ENCODE peak calls at places on chromosomes 16 and 17, in nine cellular contexts. L is AG20443; B is NAMALWA; Y is Caco-2; I is NCI-H146; P is cerebellar nuclear complex; U is activated CD4-positive, alpha-beta T cell treated with anti-CD3 and anti-CD28 coated beads, Interleukin-2, amount 50 U/mL, for 1 hour; F is stimulated activated CD8-positive, alpha-beta memory T cell treated with anti-CD3 and anti-CD28 coated beads, Interleukin-4, amount 100 ng/mL, for 24 hours; G is pons. C is an unnamed sample.

GRCh38 chr17:79878346-79878745 is 39.1 kb upstream of the CBX4 start:
- DNase-seq in L (no peak), B (no peak), Y (no peak), I (no peak), P (no peak), U (no peak), F (no peak), G (no peak), C (no peak)

GRCh38 chr16:24993722-24994686 is 21.2 kb downstream of the ARHGAP17 start:
- DNase-seq in L (peak), B (no peak), Y (no peak), I (no peak), P (no peak), U (no peak), F (no peak), G (no peak), C (no peak)

GRCh38 chr17:57959929-57960328 is 4.7 kb upstream of the CUEDC1 start:
- DNase-seq in L (no peak), B (no peak), Y (no peak), I (no peak), P (no peak), U (no peak), F (no peak), G (no peak), C (no peak)

GRCh38 chr16:57479422-57480126 is 6.7 kb downstream of the DOK4 start:
- DNase-seq in L (peak), B (no peak), Y (peak), I (peak), P (no peak), U (no peak), F (no peak), G (no peak), C (no peak)

GRCh38 chr16:85369741-85370528 is 243.2 kb upstream of the GSE1 start:
- DNase-seq in L (peak), B (peak), Y (peak), I (peak), P (no peak), U (peak), F (peak), G (no peak), C (peak)

GRCh38 chr16:50213939-50214519 is 52.3 kb upstream of the ADCY7 start:
- DNase-seq in L (peak), B (peak), Y (peak), I (peak), P (no peak), U (no peak), F (no peak), G (peak), C (no peak)

GRCh38 chr17:57211543-57211942 is 44.8 kb upstream of the MSI2 start:
- DNase-seq in L (no peak), B (no peak), Y (no peak), I (peak), P (no peak), U (no peak), F (no peak), G (peak), C (no peak)

GRCh38 chr17:21539146-21539545 is 153.2 kb upstream of the KCNJ18 start:
- DNase-seq in L (no peak), B (no peak), Y (no peak), I (no peak), P (no peak), U (no peak), F (no peak), G (no peak), C (no peak)

GRCh38 chr17:27544350-27545131 is 86.4 kb upstream of the LGALS9 start:
- DNase-seq in L (no peak), B (peak), Y (no peak), I (no peak), P (no peak), U (peak), F (peak), G (no peak), C (peak)

GRCh38 chr17:44672479-44673093 is 16.3 kb downstream of the MEIOC start:
- DNase-seq in L (peak), B (peak), Y (no peak), I (no peak), P (no peak), U (no peak), F (no peak), G (no peak), C (no peak)

GRCh38 chr16:49382916-49383315 is 9.3 kb downstream of the C16orf78 start:
- DNase-seq in L (no peak), B (peak), Y (peak), I (no peak), P (no peak), U (no peak), F (no peak), G (no peak), C (no peak)

GRCh38 chr17:38789185-38789584 is 10.2 kb downstream of the PIP4K2B start:
- DNase-seq in L (no peak), B (no peak), Y (no peak), I (no peak), P (no peak), U (no peak), F (no peak), G (no peak), C (no peak)

GRCh38 chr17:63086483-63087185 is 120.6 kb downstream of the TANC2 start:
- DNase-seq in L (no peak), B (no peak), Y (no peak), I (no peak), P (no peak), U (no peak), F (no peak), G (no peak), C (no peak)

GRCh38 chr16:54447606-54448440 is 161.2 kb upstream of the IRX3 start:
- DNase-seq in L (peak), B (no peak), Y (no peak), I (no peak), P (no peak), U (no peak), F (no peak), G (no peak), C (no peak)

GRCh38 chr17:82320956-82321927 is 3.8 kb upstream of the CD7 start:
- DNase-seq in L (peak), B (peak), Y (peak), I (peak), P (no peak), U (peak), F (peak), G (no peak), C (peak)

GRCh38 chr17:43372273-43372911 is 26.4 kb upstream of the ARL4D start:
- DNase-seq in L (no peak), B (peak), Y (no peak), I (no peak), P (no peak), U (no peak), F (no peak), G (no peak), C (peak)

GRCh38 chr17:10127819-10128375 is 70.5 kb downstream of the GAS7 start:
- DNase-seq in L (peak), B (no peak), Y (no peak), I (no peak), P (no peak), U (no peak), F (no peak), G (no peak), C (no peak)

GRCh38 chr17:73976147-73976546 is 227.3 kb upstream of the RPL38 start:
- DNase-seq in L (no peak), B (no peak), Y (no peak), I (no peak), P (no peak), U (no peak), F (no peak), G (no peak), C (no peak)

GRCh38 chr16:59993101-59993500 is 1259.0 kb upstream of the GOT2 start:
- DNase-seq in L (no peak), B (no peak), Y (peak), I (no peak), P (no peak), U (no peak), F (no peak), G (no peak), C (no peak)

GRCh38 chr16:23482778-23483177 is 27.5 kb downstream of the GGA2 start:
- DNase-seq in L (no peak), B (no peak), Y (no peak), I (no peak), P (no peak), U (peak), F (peak), G (no peak), C (no peak)

GRCh38 chr17:1562178-1562643 is 381 bp downstream of the PITPNA start:
- DNase-seq in L (no peak), B (no peak), Y (no peak), I (peak), P (no peak), U (no peak), F (no peak), G (no peak), C (no peak)

GRCh38 chr17:1486802-1487695 is 5.4 kb downstream of the MYO1C start:
- DNase-seq in L (peak), B (peak), Y (no peak), I (peak), P (no peak), U (peak), F (peak), G (no peak), C (peak)

GRCh38 chr16:4344659-4345438 is 6.3 kb downstream of the PAM16 start:
- DNase-seq in L (no peak), B (no peak), Y (no peak), I (peak), P (no peak), U (no peak), F (no peak), G (peak), C (no peak)

C was measured in stimulated activated naive B cell treated with anti-CD40 and anti-IgM and Interleukin-4, amounts not matched to agents 10 μg/mL and 1 μg/mL and 100 μg/mL, for 72 hours.